ENCODE peak calls at places on chromosomes 12 and 14, in seven cellular contexts. K is sigmoid colon, A is H1, N is NB4, S is IMR-90, O is WERI-Rb-1, X is WTC11. D is an unnamed sample.

GRCh38 chr12:21576431-21576830 is 28.2 kb downstream of the GYS2 start:
- DNase-seq in K (no peak), A (no peak), N (no peak), S (no peak), O (no peak), X (no peak), D (no peak)

GRCh38 chr14:75340921-75341320 is 62.3 kb downstream of the FOS start:
- DNase-seq in K (peak), A (no peak), N (peak), S (no peak), O (no peak), X (no peak), D (no peak)

GRCh38 chr12:39077226-39077625 is 171.8 kb upstream of the CPNE8 start:
- DNase-seq in K (no peak), A (no peak), N (no peak), S (no peak), O (no peak), X (no peak), D (no peak)

GRCh38 chr14:24741871-24742270 is 107.9 kb upstream of the GZMB start:
- DNase-seq in K (no peak), A (no peak), N (no peak), S (peak), O (no peak), X (no peak), D (no peak)

GRCh38 chr12:120538281-120539156 is 4.4 kb downstream of the RNF10 start:
- DNase-seq in K (peak), A (no peak), N (peak), S (peak), O (no peak), X (no peak), D (no peak)

GRCh38 chr12:125249932-125250331 is 184.7 kb downstream of the AACS start:
- DNase-seq in K (no peak), A (no peak), N (no peak), S (no peak), O (no peak), X (no peak), D (no peak)

GRCh38 chr12:4272014-4272975 is 1.3 kb upstream of the CCND2 start:
- DNase-seq in K (peak), A (peak), N (peak), S (peak), O (peak), X (peak), D (no peak)

GRCh38 chr14:31529053-31529452 is 32.2 kb upstream of the NUBPL start:
- DNase-seq in K (no peak), A (no peak), N (no peak), S (peak), O (no peak), X (no peak), D (no peak)

GRCh38 chr12:115096673-115097349 is 412.8 kb upstream of the TBX3 start:
- DNase-seq in K (no peak), A (no peak), N (no peak), S (peak), O (no peak), X (no peak), D (no peak)

GRCh38 chr12:64825143-64826011 is 930 bp downstream of the TBC1D30 start:
- DNase-seq in K (no peak), A (peak), N (no peak), S (no peak), O (peak), X (peak), D (no peak)

GRCh38 chr14:22510527-22511110 is 78.4 kb downstream of the DAD1 start:
- DNase-seq in K (no peak), A (no peak), N (no peak), S (peak), O (no peak), X (no peak), D (no peak)

GRCh38 chr12:55996201-55996714 is 818 bp upstream of the SUOX start:
- DNase-seq in K (peak), A (peak), N (peak), S (peak), O (peak), X (peak), D (no peak)

GRCh38 chr14:77190977-77191376 is 9.4 kb downstream of the TMEM63C start:
- DNase-seq in K (peak), A (no peak), N (no peak), S (no peak), O (no peak), X (no peak), D (no peak)
- TF ChIP-seq CTCF in K (no peak), A (no peak), N (no peak), S (no peak), O (no peak), X (no peak), D (no peak)

DNA sequence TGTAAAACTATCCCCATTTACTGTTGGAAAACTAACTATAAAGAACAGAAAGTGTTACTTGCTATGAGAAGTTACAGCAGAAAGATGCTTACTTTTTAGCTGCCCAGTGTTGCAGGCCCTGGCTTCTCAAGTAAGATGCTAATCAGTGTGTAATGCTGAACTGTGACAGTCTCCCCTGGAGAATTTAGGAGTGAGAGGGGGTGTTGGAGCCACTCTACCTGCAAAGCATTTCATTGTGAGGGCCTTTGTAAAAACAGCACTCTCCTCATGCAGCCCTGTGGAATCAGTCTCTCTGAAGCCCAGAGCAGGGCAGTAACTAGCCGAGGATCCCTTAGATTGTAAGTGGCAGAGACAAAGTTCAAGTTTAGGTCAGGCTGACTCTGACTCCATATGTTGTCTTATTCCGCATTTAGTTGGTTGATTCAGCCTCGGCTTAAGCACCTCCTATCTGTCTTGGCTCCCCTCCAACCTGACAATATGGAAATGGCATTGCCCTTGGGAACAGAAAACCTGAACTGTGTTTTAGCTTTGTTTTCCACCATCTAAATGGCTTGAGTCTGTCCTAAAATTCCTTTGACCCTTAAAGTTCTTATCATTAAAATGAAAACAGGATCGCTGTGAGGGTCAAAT is 141.3 kb downstream of the PRKCH start:
- DNase-seq in K (no peak), A (peak), N (no peak), S (peak), O (peak), X (no peak), D (no peak)
- TF ChIP-seq CTCF in K (no peak), A (no peak), N (no peak), S (peak), O (no peak), X (no peak), D (no peak)

GRCh38 chr12:580813-581212 is 82.4 kb downstream of the NINJ2 start:
- DNase-seq in K (peak), A (no peak), N (no peak), S (no peak), O (no peak), X (no peak), D (no peak)

GRCh38 chr12:581746-582145 is 81.5 kb downstream of the NINJ2 start:
- DNase-seq in K (peak), A (no peak), N (no peak), S (no peak), O (no peak), X (no peak), D (no peak)

GRCh38 chr12:585062-586061 is 77.9 kb downstream of the NINJ2 start:
- DNase-seq in K (peak), A (no peak), N (no peak), S (no peak), O (no peak), X (no peak), D (no peak)

GRCh38 chr12:581321-581720 is 81.9 kb downstream of the NINJ2 start:
- DNase-seq in K (peak), A (no peak), N (no peak), S (no peak), O (no peak), X (no peak), D (no peak)

GRCh38 chr12:583251-583869 is 79.9 kb downstream of the NINJ2 start:
- DNase-seq in K (peak), A (no peak), N (no peak), S (no peak), O (no peak), X (no peak), D (no peak)
- TF ChIP-seq CTCF in K (no peak), A (no peak), N (no peak), S (no peak), O (no peak), X (no peak), D (no peak)

GRCh38 chr12:113361574-113362370 is 3.4 kb downstream of the PLBD2 start:
- DNase-seq in K (no peak), A (no peak), N (no peak), S (no peak), O (no peak), X (no peak), D (no peak)

GRCh38 chr12:113359133-113359938 is 949 bp downstream of the PLBD2 start:
- DNase-seq in K (peak), A (no peak), N (peak), S (peak), O (no peak), X (no peak), D (no peak)

GRCh38 chr12:113364698-113365097 is 6.3 kb downstream of the PLBD2 start:
- DNase-seq in K (no peak), A (no peak), N (no peak), S (no peak), O (no peak), X (no peak), D (no peak)

GRCh38 chr12:113358381-113359132 is at the start of gene PLBD2:
- DNase-seq in K (peak), A (peak), N (peak), S (peak), O (peak), X (peak), D (peak)

DNA sequence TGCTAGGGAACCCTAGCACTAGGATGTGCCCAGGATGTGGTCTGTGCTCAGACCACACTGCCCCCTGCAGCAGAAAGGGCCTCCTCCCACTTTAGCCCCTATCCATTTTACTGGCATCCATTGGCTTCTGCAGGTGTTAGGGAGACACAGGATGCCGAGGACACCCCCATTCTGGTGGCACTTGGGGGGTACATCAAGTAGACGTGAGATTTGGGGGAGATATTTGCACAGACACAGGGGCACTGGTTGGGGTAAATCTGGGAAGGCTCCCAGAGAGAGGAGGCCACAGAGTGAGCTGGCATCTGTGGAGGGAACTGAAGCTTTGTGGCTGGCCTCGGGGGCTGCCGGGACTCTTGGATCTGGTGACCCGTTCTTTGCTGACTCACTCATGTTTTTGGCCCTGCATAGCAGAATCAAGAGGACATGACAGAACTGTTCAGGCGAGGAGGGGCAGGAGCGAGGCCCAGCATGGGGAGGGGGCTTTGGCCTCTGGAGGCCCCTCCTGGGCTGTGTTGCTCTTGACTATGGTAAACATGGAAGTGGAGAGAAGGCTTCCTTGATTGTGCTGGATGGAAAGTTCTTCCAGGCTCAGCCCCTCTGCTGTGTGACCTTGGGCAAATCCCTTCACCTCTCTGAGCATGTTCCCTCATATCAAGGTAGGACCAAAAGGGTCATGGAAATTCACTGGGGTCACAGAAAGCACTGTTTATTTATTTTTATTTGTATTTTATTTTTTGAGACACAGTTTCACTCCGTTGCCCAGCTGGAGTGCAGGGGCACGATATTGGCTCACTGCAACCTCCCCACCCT is 1.8 kb downstream of the PLBD2 start:
- DNase-seq in K (no peak), A (no peak), N (peak), S (no peak), O (no peak), X (no peak), D (no peak)
- TF ChIP-seq CTCF in K (no peak), A (peak), N (peak), S (peak), O (peak), X (no peak), D (no peak)